ENCODE peak calls at places on chromosome 15, in seven cellular contexts. L is psoas muscle; V is fibroblast of lung; N is CD8-positive, alpha-beta T cell; R is K562; O is transverse colon; D is thoracic aorta. M is an unnamed sample.
A peak's percentile ranks its signal among the peaks of the same experiment; 100 is the strongest.

GRCh38 chr15:67059127-67059553 is 6.3 kb upstream of the SMAD3 start:
- DNase-seq in L (no peak), V (no peak), N (no peak), R (no peak), O (peak; percentile 57), D (no peak), M (no peak)

GRCh38 chr15:52100807-52101206 is 11.8 kb downstream of the BCL2L10 start:
- DNase-seq in L (peak; percentile 89), V (peak; percentile 89), N (no peak), R (peak; percentile 86), O (peak; percentile 78), D (no peak), M (peak; percentile 90)

GRCh38 chr15:41994772-41995475 is 22.6 kb upstream of the EHD4 start:
- DNase-seq in L (peak; percentile 43), V (no peak), N (no peak), R (no peak), O (no peak), D (no peak), M (no peak)

GRCh38 chr15:94297543-94297942 is 66.2 kb downstream of the MCTP2 start:
- DNase-seq in L (no peak), V (no peak), N (no peak), R (no peak), O (no peak), D (no peak), M (no peak)

GRCh38 chr15:68354268-68354667 is 76.7 kb downstream of the FEM1B start:
- DNase-seq in L (no peak), V (peak; percentile 43), N (no peak), R (no peak), O (no peak), D (no peak), M (no peak)

GRCh38 chr15:66846811-66847210 is 144.8 kb downstream of the SMAD6 start:
- DNase-seq in L (no peak), V (no peak), N (no peak), R (no peak), O (no peak), D (no peak), M (peak; percentile 33)

GRCh38 chr15:56886450-56886856 is 32.0 kb upstream of the TCF12 start:
- DNase-seq in L (no peak), V (no peak), N (no peak), R (peak; percentile 39), O (no peak), D (no peak), M (no peak)

GRCh38 chr15:47293763-47294162 is 423.5 kb upstream of the SEMA6D start:
- DNase-seq in L (peak; percentile 85), V (peak; percentile 92), N (no peak), R (no peak), O (peak; percentile 29), D (no peak), M (peak; percentile 83)

GRCh38 chr15:78301326-78301725 is 1.9 kb upstream of the SKIC8 start:
- DNase-seq in L (no peak), V (no peak), N (no peak), R (no peak), O (no peak), D (no peak), M (no peak)

GRCh38 chr15:66682246-66682645 is 19.8 kb upstream of the SMAD6 start:
- DNase-seq in L (no peak), V (no peak), N (no peak), R (no peak), O (no peak), D (no peak), M (no peak)

GRCh38 chr15:30984542-30984941 is 6.9 kb downstream of the MTMR10 start:
- DNase-seq in L (no peak), V (no peak), N (no peak), R (no peak), O (no peak), D (no peak), M (no peak)

GRCh38 chr15:75202251-75203016 is 752 bp downstream of the C15orf39 start:
- DNase-seq in L (peak; percentile 88), V (peak; percentile 61), N (peak; percentile 89), R (peak; percentile 82), O (peak; percentile 89), D (peak; percentile 42), M (peak; percentile 94)

GRCh38 chr15:74895830-74896229 is 6.0 kb downstream of the MPI start:
- DNase-seq in L (peak; percentile 32), V (no peak), N (no peak), R (no peak), O (no peak), D (no peak), M (no peak)

GRCh38 chr15:71447328-71448250 is 332.3 kb downstream of the THSD4 start:
- DNase-seq in L (no peak), V (peak; percentile 71), N (no peak), R (no peak), O (no peak), D (no peak), M (no peak)

GRCh38 chr15:77715860-77716259 is 83.1 kb upstream of the LINGO1 start:
- DNase-seq in L (no peak), V (no peak), N (no peak), R (no peak), O (no peak), D (no peak), M (no peak)

GRCh38 chr15:56207092-56207491 is 36.6 kb downstream of the RFX7 start:
- DNase-seq in L (no peak), V (no peak), N (no peak), R (no peak), O (no peak), D (no peak), M (no peak)

GRCh38 chr15:25725758-25726157 is 137.4 kb downstream of the ATP10A start:
- DNase-seq in L (no peak), V (no peak), N (peak; percentile 34), R (no peak), O (no peak), D (no peak), M (peak; percentile 37)

GRCh38 chr15:76546805-76547204 is 210.2 kb downstream of the ISL2 start:
- DNase-seq in L (no peak), V (no peak), N (no peak), R (no peak), O (no peak), D (no peak), M (no peak)

GRCh38 chr15:48493084-48493762 is 152.3 kb downstream of the FBN1 start:
- DNase-seq in L (no peak), V (peak; percentile 97), N (no peak), R (no peak), O (no peak), D (no peak), M (no peak)

GRCh38 chr15:31758126-31758525 is 272.2 kb upstream of the CHRNA7 start:
- DNase-seq in L (peak; percentile 82), V (no peak), N (no peak), R (peak; percentile 21), O (peak; percentile 74), D (no peak), M (peak; percentile 42)

GRCh38 chr15:76954744-76955143 is 23.2 kb downstream of the RCN2 start:
- DNase-seq in L (no peak), V (peak; percentile 43), N (no peak), R (no peak), O (no peak), D (no peak), M (no peak)

GRCh38 chr15:62439543-62440016 is 274.5 kb upstream of the C2CD4B start:
- DNase-seq in L (no peak), V (no peak), N (no peak), R (no peak), O (no peak), D (no peak), M (no peak)

GRCh38 chr15:99324082-99324620 is 72.9 kb downstream of the LRRC28 start:
- DNase-seq in L (no peak), V (peak; percentile 95), N (no peak), R (no peak), O (no peak), D (no peak), M (peak; percentile 36)

GRCh38 chr15:88835646-88836045 is 32.4 kb downstream of the ACAN start:
- DNase-seq in L (no peak), V (peak; percentile 52), N (no peak), R (no peak), O (no peak), D (no peak), M (no peak)

GRCh38 chr15:77226652-77227051 is 155.7 kb upstream of the TSPAN3 start:
- DNase-seq in L (no peak), V (no peak), N (no peak), R (no peak), O (no peak), D (no peak), M (no peak)

GRCh38 chr15:45795487-45796069 is 160.7 kb downstream of the SQOR start:
- DNase-seq in L (no peak), V (no peak), N (no peak), R (peak; percentile 21), O (peak; percentile 48), D (no peak), M (no peak)

GRCh38 chr15:58108117-58108516 is 30.1 kb upstream of the AQP9 start:
- DNase-seq in L (no peak), V (no peak), N (no peak), R (peak; percentile 73), O (no peak), D (no peak), M (no peak)
- H3K27ac ChIP-seq in L (no peak overlapping the region), V (no peak overlapping the region), N (no peak overlapping the region), R (peak overlapping the region; percentile 75), O (no peak overlapping the region), D (no peak overlapping the region), M (no peak overlapping the region)

DNA sequence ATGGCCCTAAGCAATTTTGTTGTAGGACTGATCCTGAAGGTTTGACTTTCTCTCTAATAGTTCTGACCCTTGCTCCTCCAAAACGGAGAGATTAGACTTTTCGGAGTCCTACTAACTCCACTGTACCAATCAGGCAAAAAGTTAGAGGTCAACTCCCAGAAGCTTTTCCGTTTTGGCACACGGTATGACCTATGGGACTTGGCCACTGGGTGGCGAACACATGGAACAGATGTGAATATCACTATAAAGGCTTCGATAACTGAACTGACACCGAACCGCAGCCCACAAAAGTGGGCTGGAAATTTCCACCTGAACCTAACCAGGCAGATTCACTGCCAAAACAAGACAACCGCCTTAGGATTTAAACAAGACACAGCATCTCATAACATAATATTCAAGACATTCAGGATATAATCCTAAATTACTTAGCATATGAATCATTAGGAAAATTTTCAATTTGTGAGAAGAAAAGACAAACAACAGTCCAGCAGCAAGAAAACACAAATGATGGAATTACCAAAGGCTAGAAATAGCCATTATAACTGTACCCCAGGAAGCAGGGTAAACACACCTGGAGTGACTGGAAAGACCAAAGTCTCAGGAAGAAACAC is 12.2 kb upstream of the TM2D3 start:
- DNase-seq in L (no peak), V (no peak), N (no peak), R (peak; percentile 53), O (no peak), D (no peak), M (no peak)
- TF ChIP-seq CTCF in L (no peak), V (no peak), N (no peak), R (peak; percentile 62), O (no peak), D (no peak), M (no peak)

GRCh38 chr15:100588638-100589242 is 13.2 kb downstream of the LINS1 start:
- DNase-seq in L (no peak), V (peak; percentile 17), N (no peak), R (peak; percentile 11), O (no peak), D (no peak), M (no peak)
- H3K9me3 ChIP-seq in L (no peaks in the 10 kb centered on the region), V (no peaks in the 10 kb centered on the region), N (peaks cover 7% of the 10 kb centered on the region), R (no peaks in the 10 kb centered on the region), O (peaks cover 10% of the 10 kb centered on the region), D (no peaks in the 10 kb centered on the region), M (no peaks in the 10 kb centered on the region)

DNA sequence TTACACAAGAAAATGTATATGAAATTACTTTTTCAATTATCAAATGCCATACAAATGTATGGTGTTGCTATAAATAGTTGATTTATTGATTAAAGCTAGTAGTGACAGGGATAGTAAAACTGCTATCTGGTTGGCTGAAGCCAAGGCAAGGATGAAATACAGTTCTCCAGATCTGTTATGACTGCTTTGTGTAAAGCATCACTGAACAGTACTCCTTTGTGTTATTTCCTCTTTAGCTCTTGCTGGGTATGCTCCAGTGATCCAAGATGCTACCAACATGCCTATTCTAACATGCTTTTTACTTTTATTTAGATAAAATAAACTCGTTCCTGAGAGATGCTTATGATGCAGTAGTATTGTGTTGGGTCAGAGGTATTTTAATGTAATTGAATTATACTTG is 12.4 kb upstream of the UBR1 start:
- DNase-seq in L (no peak), V (no peak), N (no peak), R (no peak), O (no peak), D (no peak), M (no peak)
- H3K27ac ChIP-seq in L (no peak overlapping the region), V (no peak overlapping the region), N (no peak overlapping the region), R (no peak overlapping the region), O (no peak overlapping the region), D (no peak overlapping the region), M (no peak overlapping the region)